ENCODE peak calls at places on chromosomes 12 and 14, in five cellular contexts. One of them, this sample, is unnamed.
A peak's percentile ranks its signal among the peaks of the same experiment; 100 is the strongest.

GRCh38 chr14:94074534-94074933 is 6.5 kb downstream of the DDX24 start:
- DNase-seq in IMR-90: no peak
- DNase-seq in left lung: no peak
- DNase-seq in BE2C: no peak
- DNase-seq in cardiac fibroblast: no peak
- DNase-seq in this sample: no peak

GRCh38 chr12:12376636-12377448 is 20.0 kb downstream of the BORCS5 start:
- DNase-seq in IMR-90: peak; percentile 86
- DNase-seq in BE2C: no peak
- DNase-seq in left lung: no peak
- DNase-seq in cardiac fibroblast: peak; percentile 88
- DNase-seq in this sample: peak; percentile 91

GRCh38 chr12:120282229-120282628 is 9.5 kb downstream of the RNU4-2 start:
- DNase-seq in cardiac fibroblast: no peak
- DNase-seq in BE2C: no peak
- DNase-seq in IMR-90: no peak
- DNase-seq in left lung: no peak
- DNase-seq in this sample: no peak

GRCh38 chr12:2836004-2836403 is 1.2 kb upstream of the NRIP2 start:
- DNase-seq in BE2C: no peak
- DNase-seq in left lung: no peak
- DNase-seq in IMR-90: no peak
- DNase-seq in cardiac fibroblast: no peak
- DNase-seq in this sample: no peak

GRCh38 chr12:81143057-81143456 is 65.2 kb downstream of the ACSS3 start:
- DNase-seq in IMR-90: no peak
- DNase-seq in BE2C: no peak
- DNase-seq in cardiac fibroblast: no peak
- DNase-seq in left lung: peak; percentile 44
- DNase-seq in this sample: no peak

GRCh38 chr12:107319536-107320030 is 226.2 kb upstream of the CRY1 start:
- DNase-seq in BE2C: no peak
- DNase-seq in IMR-90: no peak
- DNase-seq in left lung: no peak
- DNase-seq in cardiac fibroblast: no peak
- DNase-seq in this sample: no peak

GRCh38 chr14:54147285-54147684 is 190.7 kb upstream of the BMP4 start:
- DNase-seq in left lung: no peak
- DNase-seq in cardiac fibroblast: peak; percentile 93
- DNase-seq in BE2C: peak; percentile 84
- DNase-seq in IMR-90: peak; percentile 12
- DNase-seq in this sample: peak; percentile 81

GRCh38 chr12:50934981-50935807 is 17.1 kb upstream of the HIGD1C start:
- DNase-seq in IMR-90: peak; percentile 67
- DNase-seq in left lung: no peak
- DNase-seq in cardiac fibroblast: peak; percentile 72
- DNase-seq in BE2C: no peak
- DNase-seq in this sample: peak; percentile 73

GRCh38 chr12:57590892-57591566 is at the start of gene PIP4K2C:
- DNase-seq in left lung: peak; percentile 87
- DNase-seq in cardiac fibroblast: peak; percentile 33
- DNase-seq in IMR-90: peak; percentile 23
- DNase-seq in BE2C: peak; percentile 73
- DNase-seq in this sample: peak; percentile 54

GRCh38 chr12:67649165-67650126 is 901 bp downstream of the DYRK2 start:
- DNase-seq in BE2C: peak; percentile 45
- DNase-seq in IMR-90: no peak
- DNase-seq in left lung: peak; percentile 42
- DNase-seq in cardiac fibroblast: no peak
- DNase-seq in this sample: no peak

GRCh38 chr14:100537701-100538565 is 49.3 kb downstream of the BEGAIN start:
- DNase-seq in cardiac fibroblast: no peak
- DNase-seq in left lung: peak; percentile 27
- DNase-seq in BE2C: peak; percentile 10
- DNase-seq in IMR-90: no peak
- DNase-seq in this sample: no peak

GRCh38 chr14:106844608-106845285 is 1318.4 kb downstream of the TMEM121 start:
- DNase-seq in BE2C: peak; percentile 22
- DNase-seq in IMR-90: no peak
- DNase-seq in cardiac fibroblast: peak; percentile 37
- DNase-seq in left lung: peak; percentile 88
- DNase-seq in this sample: no peak

GRCh38 chr12:57201219-57201618 is 15.4 kb upstream of the NXPH4 start:
- DNase-seq in left lung: no peak
- DNase-seq in IMR-90: no peak
- DNase-seq in BE2C: no peak
- DNase-seq in cardiac fibroblast: no peak
- DNase-seq in this sample: no peak

GRCh38 chr12:128916425-128916824 is 63.1 kb downstream of the GLT1D1 start:
- DNase-seq in cardiac fibroblast: no peak
- DNase-seq in left lung: no peak
- DNase-seq in BE2C: no peak
- DNase-seq in IMR-90: no peak
- DNase-seq in this sample: no peak

GRCh38 chr12:89732511-89732910 is 23.9 kb upstream of the ATP2B1 start:
- DNase-seq in left lung: no peak
- DNase-seq in IMR-90: no peak
- DNase-seq in BE2C: no peak
- DNase-seq in cardiac fibroblast: peak; percentile 27
- DNase-seq in this sample: peak; percentile 34

GRCh38 chr14:104554608-104555401 is 24.8 kb upstream of the C14orf180 start:
- DNase-seq in BE2C: peak; percentile 33
- DNase-seq in cardiac fibroblast: no peak
- DNase-seq in left lung: peak; percentile 22
- DNase-seq in IMR-90: no peak
- DNase-seq in this sample: no peak

GRCh38 chr14:23571701-23572523 is 4.3 kb upstream of the AP1G2 start:
- DNase-seq in cardiac fibroblast: no peak
- DNase-seq in left lung: no peak
- DNase-seq in BE2C: no peak
- DNase-seq in IMR-90: no peak
- DNase-seq in this sample: no peak

GRCh38 chr12:57753938-57754337 is 965 bp upstream of the MARCHF9 start:
- DNase-seq in left lung: no peak
- DNase-seq in IMR-90: no peak
- DNase-seq in BE2C: no peak
- DNase-seq in cardiac fibroblast: no peak
- DNase-seq in this sample: no peak

GRCh38 chr14:75515631-75515999 is 6.7 kb upstream of the BATF start:
- DNase-seq in cardiac fibroblast: peak; percentile 25
- DNase-seq in IMR-90: no peak
- DNase-seq in left lung: no peak
- DNase-seq in BE2C: no peak
- DNase-seq in this sample: peak; percentile 56

GRCh38 chr14:32698831-32699230 is 239.8 kb upstream of the NPAS3 start:
- DNase-seq in cardiac fibroblast: peak; percentile 50
- DNase-seq in BE2C: no peak
- DNase-seq in left lung: no peak
- DNase-seq in IMR-90: peak; percentile 22
- DNase-seq in this sample: no peak

GRCh38 chr12:67634167-67634793 is 14.3 kb upstream of the DYRK2 start:
- DNase-seq in cardiac fibroblast: no peak
- DNase-seq in IMR-90: no peak
- DNase-seq in BE2C: no peak
- DNase-seq in left lung: no peak
- DNase-seq in this sample: no peak

GRCh38 chr12:116931665-116932064 is 20.9 kb downstream of the FBXW8 start:
- DNase-seq in left lung: no peak
- DNase-seq in IMR-90: no peak
- DNase-seq in cardiac fibroblast: peak; percentile 25
- DNase-seq in BE2C: no peak
- DNase-seq in this sample: no peak

GRCh38 chr12:13602217-13602616 is 379.2 kb downstream of the GRIN2B start:
- DNase-seq in BE2C: no peak
- DNase-seq in cardiac fibroblast: no peak
- DNase-seq in left lung: no peak
- DNase-seq in IMR-90: no peak
- DNase-seq in this sample: no peak

GRCh38 chr12:1429980-1430379 is 164.4 kb downstream of the FBXL14 start:
- DNase-seq in IMR-90: peak; percentile 80
- DNase-seq in cardiac fibroblast: peak; percentile 95
- DNase-seq in left lung: no peak
- DNase-seq in BE2C: no peak
- DNase-seq in this sample: peak; percentile 65

GRCh38 chr14:65179918-65180724 is 77.8 kb upstream of the MAX start:
- DNase-seq in IMR-90: peak; percentile 89
- DNase-seq in left lung: peak; percentile 70
- DNase-seq in cardiac fibroblast: peak; percentile 95
- DNase-seq in BE2C: no peak
- DNase-seq in this sample: peak; percentile 87

GRCh38 chr12:6376079-6376941 is 947 bp upstream of the SCNN1A start:
- DNase-seq in cardiac fibroblast: peak; percentile 69
- DNase-seq in BE2C: no peak
- DNase-seq in IMR-90: peak; percentile 64
- DNase-seq in left lung: peak; percentile 78
- DNase-seq in this sample: peak; percentile 73

GRCh38 chr12:104573-105081 is 38.1 kb downstream of the IQSEC3 start:
- DNase-seq in cardiac fibroblast: no peak
- DNase-seq in BE2C: no peak
- DNase-seq in IMR-90: no peak
- DNase-seq in left lung: no peak
- DNase-seq in this sample: no peak

GRCh38 chr14:77319416-77319815 is 1.3 kb downstream of the POMT2 start:
- DNase-seq in left lung: no peak
- DNase-seq in cardiac fibroblast: no peak
- DNase-seq in BE2C: no peak
- DNase-seq in IMR-90: no peak
- DNase-seq in this sample: no peak

GRCh38 chr12:4780624-4781023 is 60.4 kb downstream of the GALNT8 start:
- DNase-seq in BE2C: no peak
- DNase-seq in left lung: no peak
- DNase-seq in IMR-90: no peak
- DNase-seq in cardiac fibroblast: no peak
- DNase-seq in this sample: no peak

GRCh38 chr12:34597548-34598351 is 575.5 kb downstream of the ALG10 start:
- DNase-seq in left lung: no peak
- DNase-seq in BE2C: peak; percentile 1
- DNase-seq in IMR-90: no peak
- DNase-seq in cardiac fibroblast: no peak
- DNase-seq in this sample: no peak

GRCh38 chr14:21346532-21347135 is 37.2 kb downstream of the SUPT16H start:
- DNase-seq in cardiac fibroblast: peak; percentile 5
- DNase-seq in BE2C: no peak
- DNase-seq in IMR-90: peak; percentile 82
- DNase-seq in left lung: no peak
- DNase-seq in this sample: peak; percentile 12

DNA sequence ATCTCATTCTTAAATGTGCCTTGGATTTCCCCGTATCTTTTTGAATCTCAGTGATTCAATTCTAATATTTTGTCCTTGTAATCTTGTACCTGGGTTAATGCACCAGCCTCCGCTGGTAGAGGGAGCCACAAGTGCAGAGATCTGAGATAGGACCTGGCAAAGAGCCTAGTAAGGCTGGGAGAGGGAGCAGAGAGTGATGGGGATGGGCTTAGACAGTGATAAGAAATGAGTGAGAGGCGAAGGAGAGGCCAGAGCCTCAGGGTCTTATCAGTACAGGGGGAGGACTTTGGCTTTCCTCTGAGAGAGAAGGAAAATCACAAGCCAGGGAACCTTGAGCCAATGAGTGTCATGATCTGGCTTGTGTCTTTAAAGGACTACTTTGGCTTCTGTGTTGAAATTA is 30.5 kb upstream of the LMNTD1 start:
- DNase-seq in cardiac fibroblast: peak; percentile 16
- DNase-seq in IMR-90: peak; percentile 19
- DNase-seq in left lung: no peak
- DNase-seq in BE2C: peak; percentile 78
- DNase-seq in this sample: peak; percentile 78
- TF ChIP-seq CTCF in cardiac fibroblast: no peak
- TF ChIP-seq CTCF in IMR-90: peak; percentile 36
- TF ChIP-seq CTCF in left lung: no peak
- TF ChIP-seq CTCF in BE2C: peak; percentile 68
- TF ChIP-seq CTCF in this sample: peak; percentile 72

GRCh38 chr14:70810621-70811020 is 1.3 kb upstream of the MAP3K9 start:
- DNase-seq in left lung: no peak
- DNase-seq in cardiac fibroblast: no peak
- DNase-seq in IMR-90: no peak
- DNase-seq in BE2C: no peak
- DNase-seq in this sample: no peak

GRCh38 chr14:70812124-70812818 is 3.0 kb upstream of the MAP3K9 start:
- DNase-seq in left lung: no peak
- DNase-seq in cardiac fibroblast: no peak
- DNase-seq in IMR-90: no peak
- DNase-seq in BE2C: no peak
- DNase-seq in this sample: no peak

GRCh38 chr14:70809238-70810214 is at the start of gene MAP3K9:
- DNase-seq in BE2C: peak; percentile 94
- DNase-seq in cardiac fibroblast: peak; percentile 25
- DNase-seq in IMR-90: peak; percentile 26
- DNase-seq in left lung: peak; percentile 94
- DNase-seq in this sample: peak; percentile 94

GRCh38 chr14:70811578-70811977 is 2.3 kb upstream of the MAP3K9 start:
- DNase-seq in cardiac fibroblast: no peak
- DNase-seq in left lung: no peak
- DNase-seq in BE2C: no peak
- DNase-seq in IMR-90: no peak
- DNase-seq in this sample: peak; percentile 42

DNA sequence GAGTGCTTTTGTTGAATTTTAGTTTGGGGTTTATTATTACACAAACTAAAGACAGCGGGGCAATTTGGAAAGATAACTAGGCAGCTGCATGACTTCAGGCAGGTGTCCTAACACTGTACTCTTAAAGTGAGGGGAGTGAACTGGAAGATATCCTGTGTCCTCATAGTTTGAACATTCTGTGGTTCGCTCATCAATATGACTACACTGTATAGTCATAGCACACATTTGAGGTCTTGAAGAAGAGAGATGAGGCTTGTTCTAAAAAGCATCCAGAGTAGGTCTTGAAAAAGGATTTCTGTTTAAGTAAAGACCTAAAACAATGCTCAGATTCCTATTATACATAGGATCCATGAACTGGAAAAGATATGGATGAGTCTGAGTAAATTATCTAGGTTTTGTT is 1.8 kb upstream of the MAP3K9 start:
- DNase-seq in left lung: no peak
- DNase-seq in BE2C: no peak
- DNase-seq in IMR-90: peak; percentile 8
- DNase-seq in cardiac fibroblast: no peak
- DNase-seq in this sample: no peak
- H3K4me3 ChIP-seq in left lung: no peak overlapping the region
- H3K4me3 ChIP-seq in BE2C: no peak overlapping the region
- H3K4me3 ChIP-seq in IMR-90: no peak overlapping the region
- H3K4me3 ChIP-seq in cardiac fibroblast: no peak overlapping the region
- H3K4me3 ChIP-seq in this sample: no peak overlapping the region

DNA sequence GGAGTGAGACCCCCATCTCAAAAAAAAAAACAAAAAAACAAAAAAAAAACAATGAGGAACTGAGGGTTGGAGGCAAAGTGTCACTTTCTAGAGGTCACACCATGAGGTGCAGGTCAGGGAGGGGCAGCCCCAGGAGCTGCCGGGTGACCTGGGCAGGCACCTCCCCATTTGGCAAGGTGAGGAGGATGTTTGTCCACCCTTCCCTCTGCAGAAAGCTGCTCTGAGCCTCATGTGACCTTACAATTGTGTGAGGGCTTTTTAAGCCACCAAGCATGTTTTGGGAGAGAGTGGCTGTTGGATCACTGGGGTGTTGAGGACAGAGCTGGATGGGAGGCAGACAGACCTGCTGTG is 49.6 kb downstream of the FOXN4 start:
- DNase-seq in left lung: no peak
- DNase-seq in cardiac fibroblast: no peak
- DNase-seq in BE2C: no peak
- DNase-seq in IMR-90: no peak
- DNase-seq in this sample: no peak
- TF ChIP-seq CTCF in left lung: no peak
- TF ChIP-seq CTCF in cardiac fibroblast: no peak
- TF ChIP-seq CTCF in BE2C: no peak
- TF ChIP-seq CTCF in IMR-90: no peak
- TF ChIP-seq CTCF in this sample: no peak

GRCh38 chr12:123054371-123054770 is 73.9 kb downstream of the ARL6IP4 start:
- DNase-seq in cardiac fibroblast: no peak
- DNase-seq in IMR-90: no peak
- DNase-seq in left lung: no peak
- DNase-seq in BE2C: no peak
- DNase-seq in this sample: no peak
- H3K4me3 ChIP-seq in cardiac fibroblast: no peak overlapping the region
- H3K4me3 ChIP-seq in IMR-90: no peak overlapping the region
- H3K4me3 ChIP-seq in left lung: no peak overlapping the region
- H3K4me3 ChIP-seq in BE2C: no peak overlapping the region
- H3K4me3 ChIP-seq in this sample: no peak overlapping the region